ENCODE peak calls at places on chromosomes 12 and 14, in four cellular contexts. H is immature natural killer cell; W is activated T-helper 1 cell treated with anti-CD3 and anti-CD28 coated beads, Interleukin-2, amount 50 U/mL, for 16 hours; E is bronchial epithelial cell. U is an unnamed sample.

GRCh38 chr12:29782821-29783772 is 645 bp downstream of the TMTC1 start:
- DNase-seq in H (no peak), W (no peak), E (no peak), U (peak)

GRCh38 chr12:53994691-53995310 is 5.2 kb upstream of the HOXC9 start:
- DNase-seq in H (no peak), W (no peak), E (no peak), U (no peak)

GRCh38 chr12:32437095-32437515 is 37.7 kb downstream of the FGD4 start:
- DNase-seq in H (no peak), W (no peak), E (peak), U (no peak)

GRCh38 chr12:6824085-6824800 is 2.6 kb downstream of the GPR162 start:
- DNase-seq in H (no peak), W (no peak), E (no peak), U (no peak)

GRCh38 chr14:77965050-77965449 is 165.1 kb downstream of the ADCK1 start:
- DNase-seq in H (no peak), W (no peak), E (no peak), U (no peak)

GRCh38 chr14:69612759-69613145 is 1.4 kb downstream of the SUSD6 start:
- DNase-seq in H (no peak), W (no peak), E (peak), U (no peak)

GRCh38 chr14:54653764-54654469 is 87.0 kb downstream of the SAMD4A start:
- DNase-seq in H (no peak), W (no peak), E (no peak), U (no peak)

GRCh38 chr12:132772551-132772950 is 10.9 kb upstream of the ANKLE2 start:
- DNase-seq in H (no peak), W (no peak), E (no peak), U (no peak)

GRCh38 chr14:77641534-77642341 is 25.3 kb upstream of the SPTLC2 start:
- DNase-seq in H (peak), W (peak), E (peak), U (no peak)

GRCh38 chr14:102188187-102188586 is 48.5 kb downstream of the WDR20 start:
- DNase-seq in H (no peak), W (no peak), E (no peak), U (no peak)

GRCh38 chr12:28899951-28900350 is 249.1 kb upstream of the FAR2 start:
- DNase-seq in H (no peak), W (no peak), E (peak), U (no peak)

GRCh38 chr12:18546399-18546798 is 191.4 kb downstream of the PLCZ1 start:
- DNase-seq in H (no peak), W (no peak), E (peak), U (no peak)

GRCh38 chr12:86249856-86250255 is 6.3 kb downstream of the MGAT4C start:
- DNase-seq in H (no peak), W (no peak), E (peak), U (no peak)

GRCh38 chr12:52305921-52306705 is 14.8 kb upstream of the KRT81 start:
- DNase-seq in H (peak), W (no peak), E (no peak), U (no peak)

GRCh38 chr12:79685068-79685467 is 5.7 kb downstream of the PAWR start:
- DNase-seq in H (no peak), W (no peak), E (peak), U (no peak)

GRCh38 chr12:51403744-51404143 is 12.5 kb upstream of the GALNT6 start:
- DNase-seq in H (no peak), W (no peak), E (no peak), U (no peak)

GRCh38 chr12:92080390-92081285 is 65.0 kb downstream of the BTG1 start:
- DNase-seq in H (no peak), W (no peak), E (peak), U (no peak)

GRCh38 chr12:54258286-54258685 is 21.6 kb downstream of the CBX5 start:
- DNase-seq in H (no peak), W (no peak), E (no peak), U (no peak)

GRCh38 chr14:68526420-68527105 is 266.3 kb downstream of the ZFP36L1 start:
- DNase-seq in H (no peak), W (no peak), E (peak), U (no peak)

GRCh38 chr14:90757452-90757851 is 58.8 kb downstream of the TTC7B start:
- DNase-seq in H (no peak), W (no peak), E (no peak), U (no peak)

GRCh38 chr12:46492471-46493351 is 120.1 kb upstream of the SLC38A2 start:
- DNase-seq in H (no peak), W (no peak), E (peak), U (no peak)

GRCh38 chr12:68334136-68334535 is 2.0 kb upstream of the MDM1 start:
- DNase-seq in H (peak), W (no peak), E (no peak), U (no peak)

GRCh38 chr12:81296556-81297305 is 218.9 kb downstream of the ACSS3 start:
- DNase-seq in H (no peak), W (no peak), E (peak), U (no peak)

GRCh38 chr14:67572608-67573007 is 27.5 kb downstream of the PIGH start:
- DNase-seq in H (no peak), W (no peak), E (no peak), U (no peak)

GRCh38 chr12:112892821-112893220 is 13.9 kb upstream of the OAS1 start:
- DNase-seq in H (no peak), W (no peak), E (no peak), U (no peak)

GRCh38 chr12:62205348-62205747 is 54.9 kb upstream of the USP15 start:
- DNase-seq in H (no peak), W (no peak), E (no peak), U (no peak)

GRCh38 chr12:14399871-14400270 is 34.4 kb downstream of the ATF7IP start:
- DNase-seq in H (no peak), W (no peak), E (peak), U (no peak)

GRCh38 chr12:26471560-26471959 is 276.2 kb downstream of the SSPN start:
- DNase-seq in H (no peak), W (no peak), E (no peak), U (no peak)

GRCh38 chr12:100675432-100675831 is 101.9 kb downstream of the GAS2L3 start:
- DNase-seq in H (no peak), W (no peak), E (peak), U (peak)

GRCh38 chr12:54228471-54228870 is 39.7 kb upstream of the SMUG1 start:
- DNase-seq in H (no peak), W (no peak), E (no peak), U (no peak)

GRCh38 chr14:90111895-90112534 is 50.2 kb downstream of the KCNK13 start:
- DNase-seq in H (no peak), W (no peak), E (peak), U (no peak)

GRCh38 chr12:14773685-14774073 is 29.6 kb downstream of the WBP11 start:
- DNase-seq in H (no peak), W (peak), E (no peak), U (no peak)

GRCh38 chr14:36647827-36648753 is 13.6 kb upstream of the PAX9 start:
- DNase-seq in H (no peak), W (no peak), E (peak), U (no peak)

GRCh38 chr14:75433631-75434556 is 6.1 kb downstream of the JDP2 start:
- DNase-seq in H (no peak), W (no peak), E (no peak), U (no peak)

GRCh38 chr12:113831016-113831415 is 135.1 kb downstream of the RBM19 start:
- DNase-seq in H (no peak), W (no peak), E (no peak), U (no peak)

GRCh38 chr12:58916891-58917570 is 3.3 kb downstream of the LRIG3 start:
- DNase-seq in H (no peak), W (no peak), E (peak), U (no peak)

GRCh38 chr12:112792306-112792705 is 758 bp downstream of the RPH3A start:
- DNase-seq in H (no peak), W (no peak), E (no peak), U (no peak)

GRCh38 chr12:65868133-65868705 is 43.9 kb downstream of the HMGA2 start:
- DNase-seq in H (no peak), W (no peak), E (peak), U (no peak)